ENCODE peak calls at places on chromosomes 11 and 22, in nine cellular contexts. W is CD4-positive, alpha-beta memory T cell; T is GM03348; Q is adrenal gland; C is GM12878; E is germinal center; Z is GM04503; V is left lobe of liver; P is AG09309. G is an unnamed sample.

GRCh38 chr22:35754761-35755160 is 37.1 kb downstream of the APOL5 start:
- DNase-seq in Z (no peak), T (no peak), W (no peak), V (no peak), P (no peak), E (no peak), Q (no peak), C (no peak), G (no peak)

GRCh38 chr11:87421422-87421821 is 383.7 kb downstream of the TMEM135 start:
- DNase-seq in W (peak; percentile 31), E (peak; percentile 45), V (no peak), T (peak; percentile 88), P (peak; percentile 71), Z (no peak), C (peak; percentile 27), Q (peak; percentile 52), G (no peak)

GRCh38 chr11:102664001-102664752 is 39.0 kb upstream of the MMP20 start:
- DNase-seq in V (no peak), Q (no peak), C (no peak), W (no peak), P (no peak), E (peak; percentile 29), T (no peak), Z (no peak), G (peak; percentile 6)

GRCh38 chr11:26599421-26599820 is 27.4 kb upstream of the MUC15 start:
- DNase-seq in W (no peak), T (peak; percentile 9), P (no peak), Q (no peak), Z (no peak), C (no peak), V (no peak), E (no peak), G (no peak)

GRCh38 chr11:10233581-10233980 is 60.4 kb downstream of the SBF2 start:
- DNase-seq in Z (peak; percentile 29), E (no peak), Q (peak; percentile 9), V (no peak), T (peak; percentile 69), W (no peak), C (no peak), P (peak; percentile 37), G (no peak)

GRCh38 chr11:93541884-93542752 is 1.1 kb downstream of the SMCO4 start:
- DNase-seq in W (peak; percentile 41), Z (no peak), P (no peak), C (no peak), V (peak; percentile 60), Q (peak; percentile 61), E (peak; percentile 77), T (peak; percentile 75), G (peak; percentile 15)

GRCh38 chr22:17009640-17010291 is 1.7 kb upstream of the GAB4 start:
- DNase-seq in Z (no peak), T (no peak), E (no peak), Q (no peak), P (no peak), V (no peak), C (no peak), W (no peak), G (no peak)

GRCh38 chr11:6531267-6531752 is 34.2 kb downstream of the DNHD1 start:
- DNase-seq in W (peak; percentile 54), Z (peak; percentile 21), Q (peak; percentile 27), V (no peak), C (peak; percentile 27), E (peak; percentile 64), T (peak; percentile 77), P (peak; percentile 8), G (no peak)

GRCh38 chr22:31828739-31829138 is 74.9 kb downstream of the DEPDC5 start:
- DNase-seq in P (no peak), C (peak; percentile 43), T (no peak), E (no peak), Z (no peak), V (no peak), Q (no peak), W (no peak), G (no peak)

GRCh38 chr11:87754685-87755084 is 420.6 kb downstream of the RAB38 start:
- DNase-seq in C (no peak), Q (no peak), V (no peak), Z (no peak), E (no peak), P (no peak), W (no peak), T (no peak), G (no peak)

GRCh38 chr22:25354456-25354855 is 135.0 kb downstream of the CRYBB2 start:
- DNase-seq in V (peak; percentile 59), C (no peak), W (no peak), Z (no peak), E (no peak), P (no peak), T (no peak), Q (no peak), G (no peak)

GRCh38 chr11:36453678-36454077 is 56.4 kb downstream of the TRAF6 start:
- DNase-seq in W (no peak), Z (no peak), T (no peak), P (no peak), C (no peak), E (no peak), V (no peak), Q (no peak), G (no peak)

GRCh38 chr22:47232753-47233152 is 470.3 kb downstream of the TBC1D22A start:
- DNase-seq in T (no peak), P (no peak), V (peak; percentile 27), C (no peak), Q (no peak), E (no peak), Z (no peak), W (no peak), G (no peak)

GRCh38 chr11:95734009-95734572 is 55.5 kb downstream of the FAM76B start:
- DNase-seq in Z (no peak), W (no peak), P (no peak), V (no peak), C (no peak), E (no peak), T (no peak), Q (no peak), G (no peak)

GRCh38 chr22:42074846-42075245 is 798 bp downstream of the PHETA2 start:
- DNase-seq in W (no peak), C (no peak), Z (no peak), P (no peak), Q (no peak), V (no peak), E (no peak), T (no peak), G (no peak)

G was measured in CD8-positive, alpha-beta T cell.